ENCODE peak calls at places on chromosomes 7 and 10, in six cellular contexts. D is foreskin fibroblast; B is EH; G is natural killer cell; R is stimulated activated CD8-positive, alpha-beta memory T cell treated with anti-CD3 and anti-CD28 coated beads, Interleukin-2, amount 100 ng/mL, for 1 hour; S is hypothalamus. N is an unnamed sample.

GRCh38 chr10:72292223-72292691 is 18.5 kb downstream of the DDIT4 start:
- DNase-seq in G (no peak), D (no peak), B (no peak), R (no peak), S (no peak), N (no peak)

GRCh38 chr7:69652947-69653701 is 54.8 kb downstream of the AUTS2 start:
- DNase-seq in S (no peak), D (no peak), R (no peak), B (no peak), G (no peak), N (no peak)

GRCh38 chr7:132869166-132869861 is 212.6 kb downstream of the CHCHD3 start:
- DNase-seq in R (no peak), B (peak; percentile 38), G (no peak), S (no peak), D (peak; percentile 14), N (no peak)

GRCh38 chr7:50155755-50156154 is 62.7 kb upstream of the ZPBP start:
- DNase-seq in R (no peak), G (no peak), S (no peak), D (no peak), B (no peak), N (no peak)

GRCh38 chr7:46257766-46258448 is 336.8 kb upstream of the IGFBP3 start:
- DNase-seq in B (peak; percentile 90), G (no peak), S (no peak), D (peak; percentile 70), R (no peak), N (no peak)

GRCh38 chr7:154832557-154833138 is 170.3 kb downstream of the PAXIP1 start:
- DNase-seq in S (peak; percentile 12), B (no peak), R (no peak), D (no peak), G (no peak), N (peak; percentile 23)

GRCh38 chr10:73906524-73907447 is 4.1 kb upstream of the PLAU start:
- DNase-seq in D (peak; percentile 99), R (no peak), S (no peak), G (no peak), B (peak; percentile 99), N (no peak)

GRCh38 chr10:127279334-127279774 is 83.0 kb upstream of the INSYN2A start:
- DNase-seq in D (no peak), G (no peak), R (no peak), S (no peak), B (no peak), N (no peak)

GRCh38 chr7:130654850-130655249 is 13.7 kb downstream of the COPG2 start:
- DNase-seq in S (no peak), R (no peak), B (no peak), G (no peak), D (no peak), N (no peak)

GRCh38 chr7:17184805-17185689 is 113.4 kb upstream of the AHR start:
- DNase-seq in D (peak; percentile 13), R (no peak), G (no peak), B (peak; percentile 64), S (no peak), N (no peak)

GRCh38 chr10:117552156-117552620 is 9.6 kb downstream of the EMX2 start:
- DNase-seq in B (no peak), S (peak; percentile 25), R (no peak), D (no peak), G (no peak), N (peak; percentile 51)

GRCh38 chr10:124217906-124218769 is 124.7 kb upstream of the CHST15 start:
- DNase-seq in R (no peak), D (no peak), G (no peak), B (no peak), S (no peak), N (no peak)

GRCh38 chr7:32588657-32589056 is 93.4 kb downstream of the AVL9 start:
- DNase-seq in D (peak; percentile 83), B (peak; percentile 93), G (no peak), R (no peak), S (no peak), N (no peak)

GRCh38 chr7:47474937-47475879 is 106.7 kb downstream of the TNS3 start:
- DNase-seq in D (peak; percentile 95), R (no peak), G (peak; percentile 26), B (peak; percentile 93), S (no peak), N (no peak)

GRCh38 chr10:59557642-59558041 is 152.0 kb downstream of the SLC16A9 start:
- DNase-seq in R (no peak), G (no peak), B (no peak), S (no peak), D (no peak), N (no peak)

GRCh38 chr7:105388373-105389089 is at the start of gene SRPK2:
- DNase-seq in D (peak; percentile 51), G (peak; percentile 65), R (peak; percentile 51), B (peak; percentile 78), S (peak; percentile 72), N (peak; percentile 27)

GRCh38 chr7:50939026-50939425 is 156.3 kb upstream of the GRB10 start:
- DNase-seq in B (peak; percentile 26), R (no peak), G (no peak), S (no peak), D (peak; percentile 26), N (no peak)

GRCh38 chr7:99379043-99379577 is 4.6 kb downstream of the ARPC1B start:
- DNase-seq in B (peak; percentile 93), R (no peak), D (peak; percentile 96), G (peak; percentile 47), S (peak; percentile 11), N (no peak)

GRCh38 chr10:7260412-7260900 is 150.4 kb downstream of the SFMBT2 start:
- DNase-seq in G (no peak), S (peak; percentile 47), R (no peak), B (peak; percentile 9), D (peak; percentile 92), N (peak; percentile 60)

GRCh38 chr10:115727114-115727513 is 545.9 kb downstream of the GFRA1 start:
- DNase-seq in B (no peak), D (no peak), G (no peak), R (no peak), S (no peak), N (no peak)

GRCh38 chr10:103847909-103848468 is 7.4 kb downstream of the SH3PXD2A start:
- DNase-seq in S (no peak), G (no peak), B (no peak), D (no peak), R (no peak), N (no peak)

GRCh38 chr7:66558201-66558641 is 70.5 kb upstream of the KCTD7 start:
- DNase-seq in G (no peak), D (no peak), S (no peak), B (no peak), R (no peak), N (no peak)

GRCh38 chr10:113880236-113880635 is 25.8 kb downstream of the NHLRC2 start:
- DNase-seq in R (no peak), G (no peak), B (peak; percentile 53), S (no peak), D (no peak), N (no peak)

GRCh38 chr10:27147701-27148100 is 6.5 kb downstream of the YME1L1 start:
- DNase-seq in S (no peak), D (no peak), R (no peak), B (no peak), G (no peak), N (no peak)

GRCh38 chr10:120480065-120480600 is 23.1 kb downstream of the PLPP4 start:
- DNase-seq in B (no peak), R (no peak), S (no peak), G (no peak), D (no peak), N (no peak)

GRCh38 chr7:141511370-141512335 is 39.6 kb upstream of the AGK start:
- DNase-seq in G (no peak), B (no peak), D (no peak), S (peak; percentile 23), R (no peak), N (peak; percentile 69)